ENCODE peak calls at places on chromosomes 11 and 22, in ten cellular contexts. E is HL-60, J is breast epithelium, I is transverse colon, Z is prostate gland, U is GM23338, H is sigmoid colon, L is HCT116, S is upper lobe of left lung, D is stomach. C is an unnamed sample.
A peak's percentile ranks its signal among the peaks of the same experiment; 100 is the strongest.

GRCh38 chr22:37697540-37697835 is 640 bp downstream of the TRIOBP start:
- DNase-seq in H (no peak), Z (no peak), J (no peak), S (no peak), E (no peak), U (no peak), D (no peak), I (no peak), L (no peak), C (no peak)

GRCh38 chr22:36731916-36732315 is 28.4 kb upstream of the CACNG2 start:
- DNase-seq in H (peak; percentile 40), D (no peak), Z (no peak), E (no peak), I (no peak), J (no peak), S (no peak), U (no peak), L (no peak), C (no peak)

GRCh38 chr11:62842171-62842717 is 2.9 kb upstream of the WDR74 start:
- DNase-seq in D (peak; percentile 27), H (peak; percentile 73), E (no peak), L (no peak), J (peak; percentile 32), I (peak; percentile 38), U (peak; percentile 67), S (peak; percentile 40), Z (no peak), C (no peak)

GRCh38 chr11:126400019-126400962 is 44.8 kb downstream of the ST3GAL4 start:
- DNase-seq in I (no peak), D (no peak), L (no peak), U (no peak), S (no peak), H (no peak), J (no peak), Z (no peak), E (no peak), C (no peak)

GRCh38 chr11:40099391-40100169 is 1359.9 kb downstream of the LRRC4C start:
- DNase-seq in L (no peak), D (no peak), U (peak; percentile 16), H (no peak), I (no peak), Z (no peak), S (no peak), J (no peak), E (no peak), C (no peak)

GRCh38 chr11:117828641-117829368 is 4.3 kb upstream of the FXYD2 start:
- DNase-seq in J (no peak), D (peak; percentile 42), Z (no peak), U (no peak), E (no peak), H (peak; percentile 84), S (peak; percentile 75), L (no peak), I (peak; percentile 50), C (no peak)

GRCh38 chr11:33933607-33934006 is 41.7 kb upstream of the LMO2 start:
- DNase-seq in E (no peak), U (no peak), L (no peak), J (no peak), S (no peak), D (no peak), H (no peak), I (no peak), Z (no peak), C (no peak)

GRCh38 chr11:20033806-20034205 is 126.5 kb downstream of the DBX1 start:
- DNase-seq in E (no peak), Z (no peak), I (no peak), H (no peak), S (no peak), J (no peak), D (no peak), L (no peak), U (no peak), C (no peak)

GRCh38 chr11:128504489-128504888 is 82.9 kb downstream of the ETS1 start:
- DNase-seq in E (no peak), Z (no peak), J (no peak), H (no peak), I (no peak), L (no peak), U (no peak), S (no peak), D (no peak), C (no peak)

GRCh38 chr11:128507936-128508335 is 79.4 kb downstream of the ETS1 start:
- DNase-seq in U (no peak), Z (no peak), E (no peak), D (no peak), H (no peak), L (no peak), J (no peak), S (no peak), I (no peak), C (no peak)

GRCh38 chr11:128505449-128506058 is 81.8 kb downstream of the ETS1 start:
- DNase-seq in I (no peak), D (no peak), H (no peak), U (no peak), L (no peak), Z (no peak), S (no peak), E (no peak), J (no peak), C (no peak)

GRCh38 chr11:128506999-128507591 is 80.3 kb downstream of the ETS1 start:
- DNase-seq in D (peak; percentile 81), Z (peak; percentile 69), E (no peak), I (peak; percentile 88), S (peak; percentile 83), H (peak; percentile 96), L (no peak), U (peak; percentile 62), J (peak; percentile 59), C (no peak)

GRCh38 chr11:128506384-128506783 is 81.0 kb downstream of the ETS1 start:
- DNase-seq in L (no peak), I (no peak), E (no peak), H (no peak), J (no peak), D (no peak), U (no peak), Z (no peak), S (no peak), C (no peak)
- TF ChIP-seq POLR2AphosphoS5 in L (no peak), I (no peak), E (no peak), H (no peak), J (no peak), D (no peak), U (no peak), Z (no peak), S (no peak), C (no peak)

GRCh38 chr22:41525450-41526225 is 18.6 kb downstream of the POLR3H start:
- DNase-seq in U (no peak), H (no peak), S (no peak), I (no peak), D (no peak), L (no peak), Z (no peak), E (no peak), J (no peak), C (no peak)

GRCh38 chr22:41524283-41524682 is 20.0 kb downstream of the POLR3H start:
- DNase-seq in H (peak; percentile 91), I (peak; percentile 59), S (peak; percentile 83), Z (peak; percentile 68), U (no peak), L (no peak), D (peak; percentile 92), J (peak; percentile 59), E (no peak), C (no peak)

GRCh38 chr22:41524809-41525449 is 19.3 kb downstream of the POLR3H start:
- DNase-seq in U (peak; percentile 58), Z (no peak), H (no peak), S (no peak), I (peak; percentile 38), D (peak; percentile 31), L (no peak), E (peak; percentile 79), J (no peak), C (peak; percentile 60)

GRCh38 chr22:41522813-41523212 is 21.5 kb downstream of the POLR3H start:
- DNase-seq in D (no peak), I (no peak), U (no peak), S (no peak), E (no peak), H (no peak), Z (no peak), L (no peak), J (no peak), C (no peak)

GRCh38 chr22:41523464-41524221 is 20.6 kb downstream of the POLR3H start:
- DNase-seq in S (no peak), I (no peak), U (peak; percentile 66), J (no peak), L (no peak), Z (no peak), D (peak; percentile 36), H (no peak), E (no peak), C (no peak)
- TF ChIP-seq POLR2AphosphoS5 in S (no peak), I (no peak), U (no peak), J (no peak), L (no peak), Z (no peak), D (peak; percentile 3), H (no peak), E (peak; percentile 5), C (peak; percentile 21)

DNA sequence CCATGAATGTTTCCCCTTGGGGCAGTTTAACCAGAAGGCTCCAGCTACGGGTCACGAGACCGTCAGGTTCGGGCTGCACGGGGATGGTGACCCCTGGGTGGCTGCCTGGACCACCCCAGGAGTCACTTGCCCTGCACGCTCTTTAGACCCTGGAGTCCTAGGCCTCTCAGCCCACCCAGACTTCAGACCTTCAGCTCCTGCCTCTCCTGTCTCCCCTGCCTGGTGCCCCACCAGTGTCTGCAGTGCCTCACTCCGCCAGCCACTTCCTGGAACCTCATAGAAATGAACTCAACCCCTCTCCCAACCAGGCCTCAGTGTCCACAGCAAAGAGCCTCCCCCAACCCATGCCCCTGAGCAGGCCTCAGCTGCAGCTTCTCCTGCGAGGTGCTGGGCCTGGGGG is 12.5 kb upstream of the MS4A10 start:
- DNase-seq in E (no peak), Z (no peak), U (no peak), L (no peak), S (no peak), D (no peak), I (no peak), H (no peak), J (no peak), C (no peak)
- TF ChIP-seq POLR2AphosphoS5 in E (no peak), Z (no peak), U (no peak), L (no peak), S (no peak), D (no peak), I (no peak), H (no peak), J (no peak), C (no peak)

GRCh38 chr11:76445122-76446084 is 585 bp downstream of the EMSY start:
- DNase-seq in I (peak; percentile 78), E (peak; percentile 78), J (peak; percentile 58), D (peak; percentile 66), L (peak; percentile 79), H (peak; percentile 87), S (peak; percentile 78), Z (peak; percentile 71), U (peak; percentile 94), C (peak; percentile 31)

GRCh38 chr11:76448506-76448905 is 3.7 kb downstream of the EMSY start:
- DNase-seq in J (no peak), S (no peak), U (peak; percentile 73), H (no peak), I (no peak), L (no peak), E (no peak), Z (no peak), D (no peak), C (no peak)

GRCh38 chr11:76444065-76444383 is 794 bp upstream of the EMSY start:
- DNase-seq in J (no peak), D (no peak), E (no peak), H (no peak), U (no peak), L (no peak), Z (no peak), I (no peak), S (no peak), C (no peak)

GRCh38 chr11:76443254-76443935 is 1.4 kb upstream of the EMSY start:
- DNase-seq in S (no peak), Z (no peak), D (no peak), L (no peak), H (no peak), E (no peak), I (no peak), U (no peak), J (no peak), C (no peak)

DNA sequence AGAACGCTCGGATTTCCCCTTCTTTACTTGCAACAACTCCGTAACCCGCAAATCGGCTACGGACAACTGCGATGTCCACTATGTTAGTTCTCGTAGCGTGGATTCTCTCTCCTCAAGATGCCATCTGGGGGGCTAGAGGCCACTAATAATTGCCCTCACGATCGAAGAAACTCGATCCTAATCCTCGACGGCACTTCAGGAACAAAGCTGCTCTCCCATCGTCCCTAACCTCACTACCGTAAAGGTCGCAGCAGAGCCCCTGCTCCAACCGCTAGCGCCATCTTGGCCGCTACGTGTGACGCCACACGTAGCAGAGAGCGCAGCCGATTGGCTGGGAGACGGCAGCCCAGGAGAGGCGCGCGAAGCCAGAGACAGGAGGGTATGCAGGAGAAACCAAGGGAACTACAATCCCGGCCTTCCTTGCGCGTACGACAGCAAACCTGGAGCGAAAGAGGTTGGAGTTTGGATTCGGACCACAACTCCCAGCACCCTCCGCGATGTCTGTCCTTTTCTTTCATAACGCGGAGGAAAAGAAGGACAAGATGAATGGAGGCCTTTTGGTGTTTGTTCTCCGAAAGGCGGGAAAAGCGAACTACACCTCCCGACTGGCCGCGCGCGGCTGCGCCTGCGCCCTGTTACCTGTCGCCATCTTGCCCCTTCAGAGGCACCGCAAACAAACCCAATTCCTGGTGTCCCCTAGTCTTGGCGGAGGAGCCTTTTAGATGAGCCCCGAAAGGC is at the start of gene EMSY:
- DNase-seq in D (peak; percentile 96), H (peak; percentile 99), Z (peak; percentile 99), S (peak; percentile 98), L (peak; percentile 96), E (peak; percentile 99), I (peak; percentile 96), U (peak; percentile 99), J (peak; percentile 97), C (peak; percentile 82)
- TF ChIP-seq POLR2AphosphoS5 in D (peak; percentile 89), H (peak; percentile 100), Z (peak; percentile 99), S (peak; percentile 99), L (peak; percentile 98), E (peak; percentile 99), I (peak; percentile 99), U (peak; percentile 99), J (peak; percentile 100), C (peak; percentile 99)